ENCODE peak calls at places on chromosomes 16 and 17, in five cellular contexts. One of them, this sample, is unnamed.

GRCh38 chr16:70253291-70254094 is 1.8 kb upstream of the EXOSC6 start:
- DNase-seq in glutamatergic neuron: peak; percentile 63
- DNase-seq in transverse colon: peak; percentile 26
- DNase-seq in effector CD4-positive, alpha-beta T cell: peak; percentile 28
- DNase-seq in foreskin fibroblast: peak; percentile 74
- DNase-seq in this sample: no peak

GRCh38 chr17:38415250-38416194 is 12.7 kb upstream of the ARHGAP23 start:
- DNase-seq in effector CD4-positive, alpha-beta T cell: no peak
- DNase-seq in transverse colon: peak; percentile 40
- DNase-seq in glutamatergic neuron: peak; percentile 73
- DNase-seq in foreskin fibroblast: peak; percentile 85
- DNase-seq in this sample: peak; percentile 63

GRCh38 chr16:70396209-70396904 is 42.5 kb downstream of the ST3GAL2 start:
- DNase-seq in glutamatergic neuron: peak; percentile 91
- DNase-seq in transverse colon: no peak
- DNase-seq in foreskin fibroblast: peak; percentile 85
- DNase-seq in effector CD4-positive, alpha-beta T cell: no peak
- DNase-seq in this sample: no peak

GRCh38 chr16:69501956-69502457 is 63.8 kb upstream of the NFAT5 start:
- DNase-seq in effector CD4-positive, alpha-beta T cell: no peak
- DNase-seq in foreskin fibroblast: no peak
- DNase-seq in transverse colon: no peak
- DNase-seq in glutamatergic neuron: no peak
- DNase-seq in this sample: no peak

GRCh38 chr17:54678158-54678557 is 222.5 kb upstream of the TOM1L1 start:
- DNase-seq in glutamatergic neuron: no peak
- DNase-seq in transverse colon: no peak
- DNase-seq in foreskin fibroblast: no peak
- DNase-seq in effector CD4-positive, alpha-beta T cell: no peak
- DNase-seq in this sample: no peak

GRCh38 chr17:39225308-39225973 is at the start of gene STAC2:
- DNase-seq in transverse colon: no peak
- DNase-seq in effector CD4-positive, alpha-beta T cell: no peak
- DNase-seq in foreskin fibroblast: no peak
- DNase-seq in glutamatergic neuron: no peak
- DNase-seq in this sample: no peak

GRCh38 chr16:2829501-2830354 is at the start of gene ZG16B:
- DNase-seq in effector CD4-positive, alpha-beta T cell: no peak
- DNase-seq in glutamatergic neuron: no peak
- DNase-seq in transverse colon: peak; percentile 65
- DNase-seq in foreskin fibroblast: no peak
- DNase-seq in this sample: no peak

GRCh38 chr16:24288516-24288915 is 32.4 kb downstream of the CACNG3 start:
- DNase-seq in foreskin fibroblast: no peak
- DNase-seq in transverse colon: no peak
- DNase-seq in glutamatergic neuron: no peak
- DNase-seq in effector CD4-positive, alpha-beta T cell: no peak
- DNase-seq in this sample: peak; percentile 68

GRCh38 chr17:63039899-63040602 is 74.0 kb downstream of the TANC2 start:
- DNase-seq in effector CD4-positive, alpha-beta T cell: no peak
- DNase-seq in glutamatergic neuron: no peak
- DNase-seq in foreskin fibroblast: peak; percentile 76
- DNase-seq in transverse colon: no peak
- DNase-seq in this sample: peak; percentile 5